ENCODE peak calls at places on chromosomes 4 and X, in five cellular contexts. V is IMR-90, S is AG04450, T is lung, Q is left ventricle myocardium inferior. U is an unnamed sample. For H3K27me3, the result is how much of the 10 kb centered on the place peaks cover.

GRCh38 chr4:86033171-86033570 is 326.7 kb downstream of the MAPK10 start:
- DNase-seq in V (peak), S (no peak), Q (peak), T (peak), U (peak)

GRCh38 chr4:67751260-67751659 is 2.9 kb downstream of the GNRHR start:
- DNase-seq in T (no peak), S (no peak), V (peak), Q (no peak), U (no peak)

GRCh38 chr4:163710158-163710557 is 215.7 kb downstream of the TMA16 start:
- DNase-seq in V (no peak), Q (no peak), T (no peak), S (no peak), U (no peak)

GRCh38 chr4:99483636-99484035 is 27.2 kb upstream of the C4orf17 start:
- DNase-seq in V (peak), T (no peak), Q (no peak), S (no peak), U (no peak)

GRCh38 chrX:11757729-11758399 is at the start of gene MSL3:
- DNase-seq in V (peak), S (no peak), T (peak), Q (peak), U (no peak)

GRCh38 chrX:78019586-78020483 is 50.4 kb upstream of the PGAM4 start:
- DNase-seq in S (no peak), V (no peak), Q (no peak), T (no peak), U (no peak)

GRCh38 chrX:30308263-30309138 is 689 bp downstream of the NR0B1 start:
- DNase-seq in Q (no peak), S (no peak), T (no peak), V (no peak), U (no peak)

GRCh38 chr4:15779336-15779735 is 1.2 kb downstream of the CD38 start:
- DNase-seq in T (peak), S (no peak), Q (peak), V (peak), U (no peak)

GRCh38 chr4:12389604-12390003 is 960.9 kb upstream of the HS3ST1 start:
- DNase-seq in T (no peak), Q (no peak), V (no peak), S (no peak), U (no peak)

GRCh38 chrX:32483534-32484136 is 727.7 kb downstream of the DMD start:
- DNase-seq in T (no peak), V (no peak), S (no peak), Q (no peak), U (no peak)

GRCh38 chr4:100949350-100949935 is 397.9 kb downstream of the PPP3CA start:
- DNase-seq in S (no peak), Q (no peak), V (no peak), T (no peak), U (no peak)

GRCh38 chrX:18668059-18668458 is 3.8 kb downstream of the RS1 start:
- DNase-seq in V (no peak), T (no peak), Q (no peak), S (no peak), U (no peak)

GRCh38 chr4:102878901-102879300 is 10.1 kb downstream of the CISD2 start:
- DNase-seq in T (no peak), Q (no peak), S (no peak), V (no peak), U (no peak)

GRCh38 chr4:73599182-73599581 is 21.1 kb downstream of the RASSF6 start:
- DNase-seq in T (no peak), V (peak), S (peak), Q (no peak), U (no peak)

GRCh38 chrX:56728321-56728720 is 722 bp upstream of the NBDY start:
- DNase-seq in Q (no peak), T (no peak), S (no peak), V (no peak), U (no peak)

GRCh38 chr4:183201331-183201730 is 102.3 kb downstream of the WWC2 start:
- DNase-seq in Q (no peak), S (no peak), T (no peak), V (peak), U (no peak)

GRCh38 chrX:107823456-107823855 is 2.2 kb upstream of the MID2 start:
- DNase-seq in V (peak), S (peak), Q (no peak), T (no peak), U (no peak)

GRCh38 chr4:1538096-1538410 is 131.8 kb upstream of the NKX1-1 start:
- DNase-seq in V (no peak), T (no peak), S (no peak), Q (no peak), U (no peak)

GRCh38 chr4:75841641-75842520 is 60.4 kb downstream of the PPEF2 start:
- DNase-seq in V (no peak), S (no peak), T (no peak), Q (no peak), U (no peak)

GRCh38 chr4:69831270-69831627 is 28.7 kb downstream of the SULT1E1 start:
- DNase-seq in Q (no peak), V (no peak), T (no peak), S (no peak), U (no peak)

GRCh38 chr4:139453041-139453370 is 915 bp upstream of the RAB33B start:
- DNase-seq in V (no peak), Q (no peak), T (no peak), S (no peak), U (no peak)

GRCh38 chr4:187363453-187363852 is 632.1 kb upstream of the ZFP42 start:
- DNase-seq in S (no peak), T (no peak), Q (no peak), V (no peak), U (no peak)

GRCh38 chrX:12956704-12957541 is 18.0 kb upstream of the TMSB4X start:
- DNase-seq in Q (no peak), T (no peak), V (peak), S (no peak), U (no peak)

DNA sequence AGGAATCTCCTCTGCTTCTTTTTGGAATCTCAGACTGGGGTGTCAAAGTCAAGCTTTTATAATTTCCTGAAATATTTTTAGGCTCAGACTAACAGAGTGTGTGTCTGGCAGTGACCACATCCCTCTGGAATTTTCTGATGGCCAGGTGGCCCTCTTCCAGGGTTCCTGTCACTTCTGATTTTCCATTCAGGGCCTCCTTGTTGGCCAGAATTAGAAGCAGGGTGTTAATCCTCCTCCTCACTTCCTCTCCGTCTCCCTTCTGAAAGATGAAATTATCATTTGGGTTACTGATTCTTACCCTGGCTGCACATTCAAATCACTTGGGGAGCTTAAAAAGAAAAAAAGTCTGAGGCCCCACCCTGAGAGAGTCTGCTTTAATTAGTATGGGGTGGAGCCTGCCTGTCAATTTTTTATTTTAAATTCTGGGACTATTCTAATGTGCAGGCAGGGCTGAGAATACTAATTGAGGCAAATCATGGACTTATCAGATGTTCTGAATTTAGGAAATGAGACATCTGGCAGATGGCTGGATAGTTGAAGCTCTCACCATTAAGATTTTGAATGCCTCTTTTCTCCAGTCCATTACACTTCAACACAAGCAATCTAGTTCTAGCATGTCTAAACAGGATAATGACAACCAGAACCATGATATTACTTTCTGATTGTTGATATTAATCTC is 43.2 kb downstream of the HAND2 start:
- DNase-seq in S (no peak), V (no peak), Q (peak), T (no peak), U (no peak)
- H3K27ac ChIP-seq in S (no peak), V (no peak), Q (peak), T (peak), U (peak)

DNA sequence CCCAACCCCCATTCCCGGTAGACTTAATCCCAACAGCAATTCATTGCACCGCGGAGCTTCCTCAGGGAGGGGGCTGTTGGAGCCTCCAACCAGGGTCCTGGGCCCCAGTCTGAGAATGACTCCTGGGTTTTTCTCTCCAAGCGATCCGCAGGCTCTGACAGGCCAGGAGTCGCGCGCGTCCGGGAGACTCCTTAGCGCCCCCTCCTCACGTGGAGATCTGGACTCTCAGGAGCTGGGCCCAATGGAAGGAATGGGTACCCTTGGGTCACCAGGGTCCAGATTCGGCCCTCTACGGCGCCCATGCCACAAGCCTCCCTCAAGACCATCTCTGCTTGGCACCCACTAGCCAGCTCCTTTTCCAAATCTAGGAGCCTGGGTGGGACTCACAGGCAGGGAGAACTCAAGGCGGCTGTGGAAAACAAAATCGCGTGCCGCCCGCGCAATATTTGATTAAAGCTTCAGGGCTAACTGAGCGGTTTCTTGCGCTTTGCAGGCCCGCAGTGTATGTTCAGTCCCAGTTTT is 7.1 kb downstream of the HAND2 start:
- DNase-seq in S (no peak), T (no peak), V (no peak), Q (peak), U (no peak)
- H3K4me3 ChIP-seq in S (peak), T (no peak), V (peak), Q (peak), U (peak)

GRCh38 chrX:151175283-151176062 is 911 bp upstream of the GPR50 start:
- DNase-seq in S (no peak), T (no peak), V (no peak), Q (no peak), U (no peak)
- H3K27me3 ChIP-seq in S (under half), T (under half), V (under half), Q (half or more), U (under half)

DNA sequence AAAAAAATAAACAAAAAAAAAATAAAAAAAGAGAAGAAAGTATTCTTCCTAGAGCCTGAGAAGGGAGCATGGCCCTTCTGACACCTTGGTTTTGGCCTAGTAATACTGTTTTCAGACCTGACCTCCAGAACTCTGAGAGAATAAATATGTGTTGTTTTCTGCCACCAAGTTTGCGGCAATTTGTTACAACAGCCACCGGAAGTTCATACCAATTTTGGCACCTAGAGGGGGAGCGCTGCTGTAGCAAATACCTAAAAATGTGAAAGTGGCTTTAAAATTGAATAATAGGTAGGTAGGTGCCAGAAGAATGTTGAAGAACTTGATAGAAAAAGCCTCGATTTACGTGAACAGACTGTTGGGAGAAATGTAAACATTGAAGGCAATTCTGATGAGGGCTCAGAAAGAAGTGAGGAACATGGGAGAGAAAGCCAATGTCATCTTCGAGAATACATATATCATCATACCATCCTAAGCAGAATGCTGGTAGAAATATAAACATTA is 27.5 kb upstream of the SPACA5B start:
- DNase-seq in Q (no peak), S (no peak), V (no peak), T (no peak), U (no peak)
- H3K27ac ChIP-seq in Q (no peak), S (no peak), V (no peak), T (no peak), U (no peak)

GRCh38 chr4:41446391-41446790 is 91.6 kb upstream of the LIMCH1 start:
- DNase-seq in S (no peak), T (no peak), V (no peak), Q (no peak), U (no peak)
- H3K4me3 ChIP-seq in S (no peak), T (no peak), V (no peak), Q (no peak), U (no peak)

U was measured in ascending aorta.